ENCODE peak calls at places on chromosomes 16 and 17, in ten cellular contexts. I is progenitor cell of endocrine pancreas; O is activated CD4-positive, alpha-beta T cell treated with anti-CD3 and anti-CD28 coated beads, Interleukin-2, amount 50 U/mL, for 4 hours; Q is activated T-cell treated with anti-CD3 and anti-CD28 coated beads for 4 hours; A is AG20443; K is CD4-positive, alpha-beta T cell; G is stimulated activated naive CD8-positive, alpha-beta T cell treated with anti-CD3 and anti-CD28 coated beads, Interleukin-15, Interleukin-2, amounts not matched to agents 100 U/mL and 50 U/mL, for 24 hours; F is activated effector memory CD4-positive, alpha-beta T cell treated with Interleukin-2 at 50 U/mL for 16 hours; E is nephron progenitor cell; S is HuH-7. Y is an unnamed sample.

GRCh38 chr16:4360538-4361021 is 9.5 kb upstream of the PAM16 start:
- DNase-seq in I (no peak), O (no peak), Q (no peak), A (no peak), K (no peak), G (no peak), F (no peak), E (peak), S (peak), Y (no peak)

GRCh38 chr16:85398050-85398451 is 215.1 kb upstream of the GSE1 start:
- DNase-seq in I (no peak), O (no peak), Q (no peak), A (no peak), K (no peak), G (no peak), F (no peak), E (peak), S (no peak), Y (no peak)

GRCh38 chr17:66947311-66947710 is 17.2 kb upstream of the CACNG4 start:
- DNase-seq in I (no peak), O (no peak), Q (no peak), A (no peak), K (peak), G (no peak), F (no peak), E (no peak), S (no peak), Y (no peak)

GRCh38 chr16:3004319-3004718 is 8.4 kb upstream of the CLDN9 start:
- DNase-seq in I (no peak), O (no peak), Q (no peak), A (no peak), K (no peak), G (peak), F (no peak), E (peak), S (no peak), Y (no peak)

GRCh38 chr16:24645739-24646645 is 83.5 kb upstream of the TNRC6A start:
- DNase-seq in I (no peak), O (no peak), Q (no peak), A (peak), K (no peak), G (no peak), F (no peak), E (no peak), S (no peak), Y (no peak)

GRCh38 chr17:40415390-40415789 is 2.3 kb downstream of the TOP2A start:
- DNase-seq in I (no peak), O (no peak), Q (no peak), A (peak), K (no peak), G (no peak), F (no peak), E (no peak), S (no peak), Y (no peak)

GRCh38 chr16:86466695-86467406 is 43.5 kb upstream of the FOXF1 start:
- DNase-seq in I (no peak), O (no peak), Q (no peak), A (no peak), K (no peak), G (no peak), F (no peak), E (no peak), S (no peak), Y (no peak)

GRCh38 chr17:63178530-63178929 is 212.5 kb downstream of the TANC2 start:
- DNase-seq in I (no peak), O (no peak), Q (no peak), A (no peak), K (no peak), G (no peak), F (no peak), E (no peak), S (no peak), Y (no peak)

GRCh38 chr17:77609553-77610517 is 348.7 kb upstream of the TNRC6C start:
- DNase-seq in I (no peak), O (peak), Q (peak), A (no peak), K (peak), G (peak), F (peak), E (no peak), S (no peak), Y (no peak)

GRCh38 chr17:82356028-82356427 is 3.0 kb upstream of the TEX19 start:
- DNase-seq in I (no peak), O (no peak), Q (no peak), A (no peak), K (no peak), G (no peak), F (no peak), E (no peak), S (no peak), Y (no peak)

GRCh38 chr16:85157372-85157771 is 45.1 kb upstream of the CIBAR2 start:
- DNase-seq in I (no peak), O (no peak), Q (no peak), A (no peak), K (no peak), G (no peak), F (no peak), E (no peak), S (no peak), Y (no peak)

GRCh38 chr16:1500465-1501150 is 7.4 kb downstream of the TELO2 start:
- DNase-seq in I (no peak), O (no peak), Q (no peak), A (no peak), K (no peak), G (no peak), F (no peak), E (no peak), S (no peak), Y (no peak)

GRCh38 chr17:29590261-29590978 is 972 bp upstream of the GIT1 start:
- DNase-seq in I (no peak), O (no peak), Q (no peak), A (no peak), K (no peak), G (peak), F (no peak), E (peak), S (no peak), Y (no peak)

GRCh38 chr17:58388302-58389190 is 28.8 kb downstream of the RNF43 start:
- DNase-seq in I (no peak), O (no peak), Q (no peak), A (no peak), K (no peak), G (no peak), F (no peak), E (no peak), S (no peak), Y (no peak)

GRCh38 chr17:38982858-38983746 is 15.9 kb upstream of the FBXO47 start:
- DNase-seq in I (no peak), O (peak), Q (peak), A (peak), K (no peak), G (peak), F (no peak), E (peak), S (peak), Y (peak)

GRCh38 chr17:78128616-78129384 is at the start of gene TMC6:
- DNase-seq in I (peak), O (peak), Q (peak), A (peak), K (peak), G (peak), F (peak), E (peak), S (peak), Y (peak)

GRCh38 chr16:84177740-84178070 is 9.2 kb downstream of the TAF1C start:
- DNase-seq in I (no peak), O (no peak), Q (no peak), A (peak), K (no peak), G (no peak), F (no peak), E (no peak), S (no peak), Y (no peak)

GRCh38 chr16:88735121-88735520 is 28.8 kb downstream of the CTU2 start:
- DNase-seq in I (no peak), O (no peak), Q (no peak), A (no peak), K (no peak), G (no peak), F (no peak), E (no peak), S (no peak), Y (no peak)

GRCh38 chr17:6800422-6801027 is 24.5 kb downstream of the FBXO39 start:
- DNase-seq in I (no peak), O (no peak), Q (peak), A (no peak), K (peak), G (peak), F (no peak), E (no peak), S (no peak), Y (no peak)

GRCh38 chr17:79019631-79020584 is 4.1 kb upstream of the C1QTNF1 start:
- DNase-seq in I (no peak), O (peak), Q (peak), A (peak), K (peak), G (peak), F (no peak), E (no peak), S (no peak), Y (no peak)

GRCh38 chr17:60421273-60422161 is 772 bp upstream of the CHCT1 start:
- DNase-seq in I (peak), O (peak), Q (peak), A (peak), K (peak), G (peak), F (peak), E (peak), S (peak), Y (peak)

GRCh38 chr16:82331974-82332750 is 162.1 kb upstream of the MPHOSPH6 start:
- DNase-seq in I (no peak), O (no peak), Q (no peak), A (no peak), K (no peak), G (no peak), F (no peak), E (no peak), S (no peak), Y (no peak)

GRCh38 chr17:76544123-76544915 is 4.5 kb downstream of the PRCD start:
- DNase-seq in I (no peak), O (no peak), Q (no peak), A (no peak), K (no peak), G (no peak), F (no peak), E (peak), S (no peak), Y (no peak)

GRCh38 chr16:53805113-53805512 is 101.2 kb downstream of the FTO start:
- DNase-seq in I (no peak), O (no peak), Q (no peak), A (no peak), K (no peak), G (no peak), F (no peak), E (no peak), S (no peak), Y (no peak)

GRCh38 chr17:32621612-32622312 is 135.0 kb downstream of the CDK5R1 start:
- DNase-seq in I (no peak), O (no peak), Q (no peak), A (no peak), K (no peak), G (no peak), F (no peak), E (no peak), S (no peak), Y (no peak)

GRCh38 chr16:78605548-78606097 is 506.2 kb downstream of the WWOX start:
- DNase-seq in I (no peak), O (no peak), Q (no peak), A (no peak), K (no peak), G (no peak), F (no peak), E (no peak), S (no peak), Y (no peak)

GRCh38 chr17:67157732-67158639 is 87.0 kb downstream of the HELZ start:
- DNase-seq in I (no peak), O (no peak), Q (no peak), A (peak), K (no peak), G (no peak), F (no peak), E (no peak), S (peak), Y (no peak)

GRCh38 chr17:75404223-75404738 is 1.2 kb downstream of the GRB2 start:
- DNase-seq in I (peak), O (peak), Q (peak), A (peak), K (peak), G (peak), F (peak), E (peak), S (peak), Y (peak)

GRCh38 chr17:69581061-69581955 is 166.8 kb downstream of the MAP2K6 start:
- DNase-seq in I (no peak), O (no peak), Q (no peak), A (no peak), K (no peak), G (peak), F (no peak), E (peak), S (no peak), Y (no peak)

GRCh38 chr17:55172612-55173011 is 92.1 kb upstream of the HLF start:
- DNase-seq in I (no peak), O (no peak), Q (no peak), A (no peak), K (no peak), G (no peak), F (no peak), E (no peak), S (no peak), Y (no peak)

GRCh38 chr16:86823125-86823524 is 244.8 kb downstream of the FOXL1 start:
- DNase-seq in I (no peak), O (no peak), Q (no peak), A (no peak), K (no peak), G (no peak), F (no peak), E (no peak), S (no peak), Y (no peak)

GRCh38 chr17:67830440-67830839 is 5.1 kb downstream of the BPTF start:
- DNase-seq in I (no peak), O (no peak), Q (no peak), A (no peak), K (no peak), G (no peak), F (no peak), E (peak), S (no peak), Y (no peak)

GRCh38 chr16:977096-977701 is 4.4 kb upstream of the SOX8 start:
- DNase-seq in I (no peak), O (no peak), Q (no peak), A (no peak), K (no peak), G (no peak), F (no peak), E (peak), S (no peak), Y (no peak)

GRCh38 chr17:9364837-9365430 is 210.7 kb downstream of the STX8 start:
- DNase-seq in I (no peak), O (no peak), Q (no peak), A (no peak), K (no peak), G (no peak), F (no peak), E (no peak), S (no peak), Y (no peak)

GRCh38 chr16:30113031-30113710 is at the start of gene GDPD3:
- DNase-seq in I (no peak), O (no peak), Q (no peak), A (no peak), K (no peak), G (no peak), F (no peak), E (no peak), S (no peak), Y (no peak)

GRCh38 chr16:2162676-2163118 is 7.1 kb downstream of the TRAF7 start:
- DNase-seq in I (no peak), O (no peak), Q (no peak), A (no peak), K (no peak), G (no peak), F (no peak), E (no peak), S (no peak), Y (no peak)

GRCh38 chr17:79080761-79081290 is 6.2 kb downstream of the ENGASE start:
- DNase-seq in I (no peak), O (no peak), Q (no peak), A (no peak), K (no peak), G (no peak), F (no peak), E (no peak), S (no peak), Y (no peak)

GRCh38 chr17:20206591-20206990 is 197.4 kb downstream of the SPECC1 start:
- DNase-seq in I (no peak), O (no peak), Q (no peak), A (peak), K (no peak), G (no peak), F (no peak), E (no peak), S (no peak), Y (no peak)

GRCh38 chr16:69166221-69166833 is 20.6 kb upstream of the SNTB2 start:
- DNase-seq in I (no peak), O (peak), Q (peak), A (peak), K (peak), G (peak), F (peak), E (no peak), S (no peak), Y (no peak)

Y was measured in central memory CD8-positive, alpha-beta T cell.